ENCODE peak calls at places on chromosome 18, in four cellular contexts. K is anterior cingulate cortex, G is cardiac fibroblast, B is hippocampal formation. E is an unnamed sample.

GRCh38 chr18:36187138-36187825 is at the start of gene MOCOS:
- DNase-seq in K (peak), G (peak), B (no peak), E (peak)

GRCh38 chr18:9722691-9723090 is 14.6 kb downstream of the RAB31 start:
- DNase-seq in K (no peak), G (no peak), B (no peak), E (no peak)

GRCh38 chr18:54503495-54503894 is 87.5 kb upstream of the DYNAP start:
- DNase-seq in K (no peak), G (peak), B (no peak), E (no peak)

GRCh38 chr18:55522011-55522410 is 66.0 kb downstream of the TCF4 start:
- DNase-seq in K (no peak), G (peak), B (no peak), E (peak)

GRCh38 chr18:56738184-56738583 is 87.0 kb downstream of the WDR7 start:
- DNase-seq in K (no peak), G (no peak), B (no peak), E (no peak)

GRCh38 chr18:13437801-13438506 is 219.4 kb downstream of the LDLRAD4 start:
- DNase-seq in K (no peak), G (no peak), B (no peak), E (no peak)

GRCh38 chr18:33755918-33756590 is 178.0 kb downstream of the ASXL3 start:
- DNase-seq in K (no peak), G (peak), B (no peak), E (no peak)

GRCh38 chr18:32911660-32912284 is 138.9 kb upstream of the KLHL14 start:
- DNase-seq in K (no peak), G (peak), B (no peak), E (no peak)

GRCh38 chr18:45071959-45072358 is 391.3 kb downstream of the SETBP1 start:
- DNase-seq in K (no peak), G (no peak), B (no peak), E (no peak)